ENCODE peak calls at places on chromosomes 16 and 17, in four cellular contexts. T is brain pericyte, D is GM23248, U is naive B cell. Z is an unnamed sample.

GRCh38 chr17:79036609-79037008 is 12.6 kb downstream of the C1QTNF1 start:
- DNase-seq in T (no peak), D (peak), U (no peak), Z (no peak)

GRCh38 chr16:12459401-12459791 is 344.3 kb downstream of the CPPED1 start:
- DNase-seq in T (no peak), D (no peak), U (peak), Z (no peak)

GRCh38 chr16:89473791-89474414 is 16.5 kb downstream of the ANKRD11 start:
- DNase-seq in T (no peak), D (peak), U (no peak), Z (no peak)

GRCh38 chr16:88539261-88539651 is 30.9 kb upstream of the ZC3H18 start:
- DNase-seq in T (no peak), D (no peak), U (no peak), Z (no peak)

GRCh38 chr17:1546292-1546922 is 16.2 kb downstream of the PITPNA start:
- DNase-seq in T (no peak), D (peak), U (no peak), Z (no peak)

GRCh38 chr16:22360963-22361659 is 13.3 kb downstream of the CDR2 start:
- DNase-seq in T (no peak), D (no peak), U (no peak), Z (no peak)

GRCh38 chr16:89890200-89890599 is 16.8 kb downstream of the TCF25 start:
- DNase-seq in T (no peak), D (no peak), U (no peak), Z (no peak)

GRCh38 chr17:78558181-78558850 is 18.9 kb downstream of the DNAH17 start:
- DNase-seq in T (no peak), D (peak), U (no peak), Z (no peak)

GRCh38 chr16:50308237-50308965 is 42.0 kb downstream of the ADCY7 start:
- DNase-seq in T (no peak), D (no peak), U (no peak), Z (no peak)

GRCh38 chr16:50326835-50327465 is 41.8 kb downstream of the BRD7 start:
- DNase-seq in T (no peak), D (peak), U (peak), Z (peak)

GRCh38 chr17:76901542-76902197 is 33.5 kb downstream of the MGAT5B start:
- DNase-seq in T (no peak), D (no peak), U (no peak), Z (no peak)